ENCODE peak calls at places on chromosomes 16 and 17, in six cellular contexts. Z is stimulated activated CD4-positive, alpha-beta T cell treated with anti-CD3 and anti-CD28 coated beads, Interleukin-12 subunit alpha, Interleukin-12 subunit beta, amount 100 ng/mL, for 4 hours; V is HT1080; Q is left lung; U is AG04450; F is SHP77. J is an unnamed sample.

GRCh38 chr17:82860606-82861392 is 21.0 kb upstream of the ZNF750 start:
- DNase-seq in Z (no peak), V (no peak), Q (peak), U (no peak), F (no peak), J (no peak)

GRCh38 chr17:13114601-13115024 is 96.8 kb upstream of the ELAC2 start:
- DNase-seq in Z (no peak), V (peak), Q (peak), U (peak), F (peak), J (no peak)

GRCh38 chr17:67044940-67045339 is 586 bp downstream of the CACNG1 start:
- DNase-seq in Z (no peak), V (no peak), Q (no peak), U (no peak), F (no peak), J (no peak)

GRCh38 chr17:58617563-58617962 is 74.3 kb downstream of the TEX14 start:
- DNase-seq in Z (no peak), V (no peak), Q (no peak), U (no peak), F (no peak), J (peak)

GRCh38 chr17:65389426-65389825 is 172.0 kb downstream of the AXIN2 start:
- DNase-seq in Z (no peak), V (no peak), Q (no peak), U (no peak), F (no peak), J (no peak)

GRCh38 chr17:82963104-82963950 is 116.1 kb upstream of the METRNL start:
- DNase-seq in Z (peak), V (no peak), Q (peak), U (peak), F (no peak), J (no peak)

GRCh38 chr16:48409839-48410610 is 24.8 kb upstream of the SIAH1 start:
- DNase-seq in Z (no peak), V (peak), Q (peak), U (peak), F (no peak), J (no peak)

GRCh38 chr17:17077861-17078732 is 35.8 kb downstream of the MPRIP start:
- DNase-seq in Z (no peak), V (no peak), Q (peak), U (no peak), F (no peak), J (no peak)

GRCh38 chr16:46832757-46833464 is 1.9 kb upstream of the C16orf87 start:
- DNase-seq in Z (no peak), V (no peak), Q (no peak), U (no peak), F (no peak), J (no peak)

GRCh38 chr16:5350118-5350517 is 252.5 kb upstream of the EEF2KMT start:
- DNase-seq in Z (no peak), V (peak), Q (no peak), U (no peak), F (no peak), J (no peak)

J was measured in GM13977.